ENCODE peak calls at places on chromosomes 4 and X, in seven cellular contexts. G, X, M, K, U, V and I are unnamed samples.

GRCh38 chr4:181161669-181162068 is 1081.5 kb upstream of the TENM3 start:
- DNase-seq in G (no peak), X (no peak), M (no peak), K (no peak), U (no peak), V (no peak), I (no peak)

GRCh38 chr4:608236-608635 is 17.1 kb upstream of the PDE6B start:
- DNase-seq in G (no peak), X (no peak), M (no peak), K (no peak), U (no peak), V (no peak), I (no peak)

GRCh38 chr4:57151481-57151880 is 41.3 kb upstream of the IGFBP7 start:
- DNase-seq in G (no peak), X (no peak), M (no peak), K (no peak), U (no peak), V (no peak), I (no peak)

GRCh38 chr4:8188743-8189550 is 10.1 kb upstream of the SH3TC1 start:
- DNase-seq in G (no peak), X (peak), M (no peak), K (peak), U (no peak), V (peak), I (no peak)

GRCh38 chr4:101265816-101266172 is 81.5 kb downstream of the PPP3CA start:
- DNase-seq in G (no peak), X (no peak), M (no peak), K (no peak), U (no peak), V (no peak), I (no peak)

GRCh38 chrX:2463973-2464676 is 36.7 kb downstream of the DHRSX start:
- DNase-seq in G (peak), X (no peak), M (no peak), K (no peak), U (no peak), V (no peak), I (no peak)

GRCh38 chr4:3276961-3277360 is 15.9 kb upstream of the RGS12 start:
- DNase-seq in G (no peak), X (peak), M (no peak), K (no peak), U (no peak), V (no peak), I (no peak)

GRCh38 chr4:181420950-181421349 is 822.3 kb upstream of the TENM3 start:
- DNase-seq in G (no peak), X (no peak), M (no peak), K (no peak), U (no peak), V (no peak), I (no peak)

GRCh38 chrX:2789569-2789968 is 37.7 kb downstream of the XG start:
- DNase-seq in G (no peak), X (no peak), M (no peak), K (no peak), U (no peak), V (no peak), I (no peak)

GRCh38 chr4:19329631-19330030 is 922.1 kb upstream of the SLIT2 start:
- DNase-seq in G (no peak), X (no peak), M (no peak), K (no peak), U (no peak), V (no peak), I (no peak)

GRCh38 chr4:2273221-2273620 is 11.3 kb upstream of the MXD4 start:
- DNase-seq in G (no peak), X (no peak), M (no peak), K (no peak), U (no peak), V (no peak), I (no peak)

GRCh38 chr4:1249731-1250526 is 999 bp upstream of the CTBP1 start:
- DNase-seq in G (peak), X (no peak), M (no peak), K (peak), U (peak), V (no peak), I (no peak)

GRCh38 chr4:74540193-74540592 is 95.3 kb downstream of the AREG start:
- DNase-seq in G (no peak), X (no peak), M (no peak), K (no peak), U (no peak), V (no peak), I (no peak)

GRCh38 chr4:107826427-107826980 is 1.8 kb downstream of the SGMS2 start:
- DNase-seq in G (no peak), X (no peak), M (no peak), K (no peak), U (no peak), V (no peak), I (no peak)

DNA sequence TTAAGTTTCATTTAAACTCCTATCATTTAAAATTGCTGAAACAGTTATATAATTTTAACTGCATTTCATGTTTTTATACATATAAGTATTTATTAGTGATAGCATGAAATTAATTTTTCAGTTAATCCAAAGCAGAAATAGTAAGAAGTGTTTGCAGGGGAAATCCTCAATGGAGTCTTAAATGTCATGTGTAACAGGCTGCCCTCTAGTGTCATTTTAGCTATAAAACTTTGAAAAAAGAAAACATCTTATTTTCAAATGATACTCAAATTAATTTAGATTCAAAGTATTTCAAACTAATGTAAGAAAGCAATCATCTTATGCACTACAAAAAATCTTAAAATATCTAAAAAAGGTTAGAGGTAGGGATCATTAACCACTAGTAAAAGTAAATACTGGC is 27.1 kb downstream of the TAPT1 start:
- DNase-seq in G (no peak), X (no peak), M (no peak), K (no peak), U (no peak), V (no peak), I (no peak)
- TF ChIP-seq CTCF in G (peak), X (peak), M (peak), K (no peak), U (peak), V (no peak), I (peak)

DNA sequence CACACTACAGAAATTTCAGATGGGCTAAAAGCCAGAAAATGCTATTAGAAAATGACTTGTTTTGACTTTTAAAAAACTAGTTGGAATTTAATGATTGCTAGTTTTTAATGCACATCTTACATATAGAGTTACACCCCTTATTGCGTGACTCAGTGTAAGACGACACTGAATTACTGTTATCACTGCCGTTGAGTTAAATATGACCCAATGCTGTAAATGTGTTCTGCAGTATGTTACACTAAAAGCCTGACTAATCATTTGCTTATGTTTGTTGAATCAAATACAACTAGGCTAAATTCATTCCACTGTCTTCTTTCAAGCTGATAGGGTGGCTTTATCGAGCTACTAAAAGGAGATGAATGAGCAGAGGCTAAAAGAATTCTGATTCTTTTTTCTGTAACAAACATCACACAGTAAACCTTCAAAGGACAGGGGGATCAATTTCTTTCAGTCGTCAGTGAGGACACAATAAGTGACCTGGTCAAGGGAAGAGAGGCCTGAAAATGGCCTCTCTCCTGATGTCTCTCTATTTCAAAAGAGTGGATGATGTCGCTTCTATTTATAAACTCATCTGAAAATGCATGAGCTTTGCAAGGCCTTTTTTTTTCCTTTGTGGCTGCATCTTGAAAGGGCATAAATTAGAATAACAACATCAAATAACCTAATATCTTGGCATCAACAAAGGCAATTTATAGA is 142.2 kb upstream of the KCNIP4 start:
- DNase-seq in G (no peak), X (no peak), M (no peak), K (no peak), U (no peak), V (no peak), I (no peak)
- TF ChIP-seq CTCF in G (no peak), X (no peak), M (no peak), K (no peak), U (no peak), V (no peak), I (no peak)

DNA sequence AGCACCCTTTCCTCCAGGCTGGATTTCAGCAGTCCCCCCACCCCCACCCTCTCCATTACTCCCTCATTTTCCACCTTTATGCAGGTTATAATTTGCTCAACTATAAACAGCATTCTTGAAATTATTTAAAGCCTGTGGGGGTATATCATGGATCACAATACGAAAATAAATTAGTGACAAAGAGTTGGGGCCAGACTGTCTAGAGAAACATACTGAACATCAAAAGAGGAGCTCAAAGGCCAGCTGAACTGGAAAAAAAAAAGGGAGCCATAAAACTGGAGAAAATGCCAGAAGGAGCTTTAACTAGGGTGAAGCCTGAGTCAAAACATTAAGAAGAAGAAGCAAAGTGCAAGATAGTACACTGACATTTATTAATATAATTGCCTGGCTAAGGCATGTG is 137.8 kb downstream of the ANTXR2 start:
- DNase-seq in G (no peak), X (no peak), M (no peak), K (no peak), U (no peak), V (no peak), I (no peak)
- TF ChIP-seq CTCF in G (no peak), X (no peak), M (no peak), K (no peak), U (no peak), V (no peak), I (no peak)

GRCh38 chr4:113627321-113627720 is 134.2 kb downstream of the CAMK2D start:
- DNase-seq in G (no peak), X (no peak), M (no peak), K (no peak), U (no peak), V (no peak), I (no peak)
- TF ChIP-seq CTCF in G (no peak), X (no peak), M (no peak), K (no peak), U (no peak), V (no peak), I (no peak)

GRCh38 chr4:24912252-24913098 is at the start of gene CCDC149:
- DNase-seq in G (peak), X (peak), M (no peak), K (peak), U (no peak), V (peak), I (no peak)
- TF ChIP-seq CTCF in G (peak), X (no peak), M (no peak), K (no peak), U (no peak), V (no peak), I (no peak)

GRCh38 chr4:26055855-26056254 is 141.8 kb downstream of the SMIM20 start:
- DNase-seq in G (peak), X (no peak), M (no peak), K (no peak), U (no peak), V (no peak), I (no peak)
- TF ChIP-seq CTCF in G (peak), X (no peak), M (no peak), K (no peak), U (no peak), V (no peak), I (peak)

GRCh38 chr4:89563431-89563830 is 255.8 kb upstream of the GPRIN3 start:
- DNase-seq in G (no peak), X (no peak), M (no peak), K (no peak), U (no peak), V (no peak), I (no peak)

GRCh38 chr4:89561051-89561450 is 253.5 kb upstream of the GPRIN3 start:
- DNase-seq in G (no peak), X (no peak), M (no peak), K (no peak), U (no peak), V (no peak), I (no peak)

GRCh38 chr4:89556596-89557305 is 249.2 kb upstream of the GPRIN3 start:
- DNase-seq in G (no peak), X (no peak), M (no peak), K (no peak), U (no peak), V (no peak), I (no peak)

GRCh38 chr4:89562715-89563114 is 255.1 kb upstream of the GPRIN3 start:
- DNase-seq in G (no peak), X (no peak), M (no peak), K (no peak), U (no peak), V (no peak), I (no peak)

GRCh38 chr4:89558147-89558546 is 250.5 kb upstream of the GPRIN3 start:
- DNase-seq in G (peak), X (no peak), M (no peak), K (no peak), U (no peak), V (no peak), I (no peak)
- TF ChIP-seq CTCF in G (peak), X (peak), M (peak), K (no peak), U (no peak), V (peak), I (peak)

GRCh38 chr4:42578187-42578586 is 78.7 kb downstream of the ATP8A1 start:
- DNase-seq in G (no peak), X (no peak), M (no peak), K (no peak), U (no peak), V (no peak), I (no peak)
- TF ChIP-seq CTCF in G (peak), X (peak), M (no peak), K (no peak), U (no peak), V (no peak), I (no peak)

GRCh38 chr4:155748039-155748438 is 10.8 kb upstream of the GUCY1B1 start:
- DNase-seq in G (no peak), X (no peak), M (no peak), K (no peak), U (no peak), V (no peak), I (no peak)

GRCh38 chr4:155741546-155741945 is 17.3 kb upstream of the GUCY1B1 start:
- DNase-seq in G (no peak), X (no peak), M (no peak), K (no peak), U (no peak), V (no peak), I (no peak)

GRCh38 chr4:155738548-155738947 is 20.3 kb upstream of the GUCY1B1 start:
- DNase-seq in G (no peak), X (no peak), M (no peak), K (no peak), U (no peak), V (no peak), I (no peak)

GRCh38 chr4:155745984-155746383 is 12.8 kb upstream of the GUCY1B1 start:
- DNase-seq in G (no peak), X (no peak), M (no peak), K (no peak), U (no peak), V (no peak), I (no peak)

DNA sequence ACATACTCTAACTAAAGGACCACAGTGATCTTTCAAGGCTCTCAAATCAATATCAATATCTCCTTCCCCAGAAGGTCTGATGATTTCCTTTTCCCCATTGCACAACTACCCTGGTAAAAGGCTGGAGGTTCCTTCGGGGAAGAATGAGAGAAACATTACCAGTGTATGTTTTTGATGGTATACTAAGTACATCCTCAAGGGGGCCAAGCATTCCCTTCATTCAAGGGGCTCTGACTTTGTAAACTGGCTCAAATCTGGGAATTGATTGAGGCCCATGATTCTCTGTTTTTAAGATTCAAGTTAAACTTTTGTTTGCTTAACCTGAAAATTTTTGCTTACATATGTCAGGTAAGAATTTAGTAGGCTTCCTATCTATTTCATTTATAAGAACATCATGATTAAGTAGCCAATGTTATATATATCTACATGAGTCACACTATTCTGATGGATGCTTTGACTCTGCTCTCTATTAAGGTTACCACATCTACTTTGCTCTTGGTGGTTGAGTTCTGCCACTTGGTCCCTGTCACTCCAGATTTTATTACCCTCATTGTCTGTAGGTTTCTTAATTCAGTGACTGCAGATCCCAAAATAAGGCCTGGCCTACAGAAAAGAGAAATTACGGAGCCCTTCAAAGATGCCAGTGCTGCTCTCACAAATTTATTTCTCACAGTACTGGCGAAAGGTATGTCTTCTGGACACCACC is 16.4 kb upstream of the GUCY1B1 start:
- DNase-seq in G (no peak), X (no peak), M (no peak), K (no peak), U (no peak), V (no peak), I (no peak)
- TF ChIP-seq CTCF in G (peak), X (peak), M (no peak), K (no peak), U (no peak), V (peak), I (no peak)

GRCh38 chrX:30593435-30594200 is 16.1 kb upstream of the TASL start:
- DNase-seq in G (no peak), X (no peak), M (no peak), K (no peak), U (peak), V (no peak), I (no peak)
- TF ChIP-seq CTCF in G (peak), X (no peak), M (no peak), K (no peak), U (peak), V (no peak), I (no peak)